ENCODE peak calls at places on chromosomes 2 and 18, in six cellular contexts. W is H1, R is GM12891, F is HepG2, P is K562, K is GM12878. X is an unnamed sample.

GRCh38 chr2:54394392-54394791 is 61.7 kb upstream of the SPTBN1 start:
- DNase-seq in W (no peak), R (no peak), F (no peak), P (no peak), K (peak; percentile 17), X (no peak)

GRCh38 chr18:63290456-63291200 is 28.9 kb downstream of the BCL2 start:
- DNase-seq in W (no peak), R (no peak), F (no peak), P (no peak), K (no peak), X (no peak)

GRCh38 chr2:88545118-88545517 is 82.1 kb downstream of the EIF2AK3 start:
- DNase-seq in W (no peak), R (no peak), F (peak; percentile 40), P (peak; percentile 83), K (no peak), X (no peak)

GRCh38 chr2:134461511-134461910 is 207.6 kb downstream of the MGAT5 start:
- DNase-seq in W (no peak), R (no peak), F (no peak), P (no peak), K (no peak), X (no peak)

GRCh38 chr18:59988098-59988706 is 88.4 kb downstream of the PMAIP1 start:
- DNase-seq in W (no peak), R (no peak), F (peak; percentile 23), P (peak; percentile 21), K (no peak), X (no peak)

GRCh38 chr2:179521944-179522343 is 257.3 kb upstream of the SESTD1 start:
- DNase-seq in W (no peak), R (no peak), F (peak; percentile 35), P (no peak), K (no peak), X (no peak)

GRCh38 chr2:134713606-134714005 is 5.2 kb downstream of the TMEM163 start:
- DNase-seq in W (no peak), R (no peak), F (no peak), P (no peak), K (no peak), X (no peak)

GRCh38 chr2:20221169-20221938 is 3.6 kb downstream of the SDC1 start:
- DNase-seq in W (no peak), R (no peak), F (no peak), P (no peak), K (no peak), X (no peak)

GRCh38 chr2:126029316-126029715 is 626.6 kb upstream of the GYPC start:
- DNase-seq in W (peak; percentile 44), R (no peak), F (no peak), P (no peak), K (no peak), X (no peak)

GRCh38 chr2:119222213-119222612 is 1.4 kb upstream of the STEAP3 start:
- DNase-seq in W (no peak), R (no peak), F (no peak), P (no peak), K (no peak), X (no peak)

GRCh38 chr2:71244302-71244660 is 17.4 kb upstream of the PAIP2B start:
- DNase-seq in W (no peak), R (no peak), F (no peak), P (no peak), K (no peak), X (no peak)

GRCh38 chr2:233349005-233349998 is 5.0 kb upstream of the DGKD start:
- DNase-seq in W (no peak), R (peak; percentile 39), F (peak; percentile 62), P (no peak), K (no peak), X (peak; percentile 61)

GRCh38 chr2:223046470-223047053 is 5.4 kb upstream of the KCNE4 start:
- DNase-seq in W (no peak), R (no peak), F (no peak), P (no peak), K (no peak), X (no peak)

GRCh38 chr2:203636896-203637818 is 69.3 kb upstream of the CD28 start:
- DNase-seq in W (no peak), R (no peak), F (no peak), P (no peak), K (no peak), X (no peak)

GRCh38 chr18:13232060-13232917 is 13.7 kb downstream of the LDLRAD4 start:
- DNase-seq in W (peak; percentile 41), R (no peak), F (no peak), P (no peak), K (no peak), X (no peak)

GRCh38 chr2:193963472-193964119 is 1693.4 kb upstream of the SLC39A10 start:
- DNase-seq in W (peak; percentile 50), R (no peak), F (peak; percentile 36), P (no peak), K (no peak), X (no peak)

GRCh38 chr18:75364512-75364911 is 63.0 kb downstream of the SMIM21 start:
- DNase-seq in W (no peak), R (no peak), F (no peak), P (no peak), K (no peak), X (no peak)

GRCh38 chr2:71776227-71776626 is 322.9 kb downstream of the DYSF start:
- DNase-seq in W (no peak), R (no peak), F (no peak), P (no peak), K (no peak), X (no peak)

GRCh38 chr2:13821255-13821880 is 811.1 kb upstream of the LRATD1 start:
- DNase-seq in W (no peak), R (no peak), F (no peak), P (no peak), K (no peak), X (no peak)

GRCh38 chr2:7256377-7256776 is 339.2 kb downstream of the RNF144A start:
- DNase-seq in W (no peak), R (no peak), F (no peak), P (no peak), K (no peak), X (no peak)

DNA sequence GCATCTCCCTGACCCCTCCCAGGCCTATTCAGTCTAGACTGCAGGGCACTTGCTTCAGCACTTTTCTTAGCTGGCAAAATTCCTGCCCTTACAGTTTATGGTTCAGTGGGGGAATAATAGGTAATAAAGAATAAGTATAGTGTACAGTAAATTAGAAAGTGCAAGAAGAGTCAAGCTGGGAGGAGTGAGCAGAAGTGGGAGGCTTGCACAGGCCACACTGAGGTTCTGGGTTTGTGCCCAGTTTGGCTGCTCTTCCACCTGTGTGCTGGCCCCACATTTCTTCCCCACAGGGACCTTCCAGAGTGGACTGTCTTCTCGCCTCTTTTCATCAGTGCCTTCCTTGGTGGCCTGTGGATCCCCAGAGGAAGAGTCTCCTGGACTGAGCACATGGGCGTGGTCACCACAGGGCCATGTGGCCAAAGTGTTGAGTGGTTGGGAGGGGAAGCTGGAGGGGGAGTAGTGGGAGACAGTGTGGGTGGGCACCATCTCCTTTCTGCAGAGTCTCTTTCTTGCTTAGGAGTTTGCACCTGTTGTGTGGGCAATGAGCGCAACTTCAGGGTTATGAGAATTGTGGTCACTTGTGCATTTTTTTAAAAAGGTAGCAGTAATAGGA is 128.6 kb upstream of the ZSWIM2 start:
- DNase-seq in W (peak; percentile 11), R (no peak), F (no peak), P (no peak), K (no peak), X (no peak)
- TF ChIP-seq TAF1 in W (no peak), R (no peak), F (no peak), P (no peak), K (no peak), X (no peak)

GRCh38 chr2:127530245-127531132 is 4.2 kb upstream of the IWS1 start:
- DNase-seq in W (no peak), R (no peak), F (no peak), P (no peak), K (no peak), X (no peak)

GRCh38 chr2:127526142-127526939 is at the start of gene IWS1:
- DNase-seq in W (peak; percentile 93), R (peak; percentile 86), F (peak; percentile 97), P (peak; percentile 93), K (peak; percentile 88), X (peak; percentile 84)

GRCh38 chr2:127528487-127528886 is 2.2 kb upstream of the IWS1 start:
- DNase-seq in W (no peak), R (no peak), F (no peak), P (no peak), K (no peak), X (no peak)

GRCh38 chr2:127525692-127526141 is 572 bp downstream of the IWS1 start:
- DNase-seq in W (no peak), R (no peak), F (peak; percentile 32), P (no peak), K (no peak), X (no peak)

GRCh38 chr2:127526940-127527804 is 883 bp upstream of the IWS1 start:
- DNase-seq in W (no peak), R (no peak), F (peak; percentile 68), P (no peak), K (no peak), X (no peak)
- TF ChIP-seq POLR2A in W (no peak), R (no peak), F (no peak), P (no peak), K (no peak), X (no peak)

GRCh38 chr2:148967056-148967455 is 71.4 kb upstream of the LYPD6B start:
- DNase-seq in W (no peak), R (no peak), F (no peak), P (no peak), K (no peak), X (no peak)

GRCh38 chr2:148967484-148967883 is 71.0 kb upstream of the LYPD6B start:
- DNase-seq in W (no peak), R (no peak), F (no peak), P (no peak), K (no peak), X (no peak)

GRCh38 chr2:148969585-148970180 is 68.8 kb upstream of the LYPD6B start:
- DNase-seq in W (no peak), R (no peak), F (no peak), P (no peak), K (no peak), X (no peak)

GRCh38 chr2:148970393-148970792 is 68.1 kb upstream of the LYPD6B start:
- DNase-seq in W (no peak), R (no peak), F (no peak), P (no peak), K (no peak), X (no peak)

GRCh38 chr2:148968776-148969175 is 69.7 kb upstream of the LYPD6B start:
- DNase-seq in W (no peak), R (no peak), F (no peak), P (no peak), K (peak; percentile 8), X (no peak)
- TF ChIP-seq POLR2AphosphoS5 in W (no peak), R (no peak), F (no peak), P (no peak), K (no peak), X (no peak)

DNA sequence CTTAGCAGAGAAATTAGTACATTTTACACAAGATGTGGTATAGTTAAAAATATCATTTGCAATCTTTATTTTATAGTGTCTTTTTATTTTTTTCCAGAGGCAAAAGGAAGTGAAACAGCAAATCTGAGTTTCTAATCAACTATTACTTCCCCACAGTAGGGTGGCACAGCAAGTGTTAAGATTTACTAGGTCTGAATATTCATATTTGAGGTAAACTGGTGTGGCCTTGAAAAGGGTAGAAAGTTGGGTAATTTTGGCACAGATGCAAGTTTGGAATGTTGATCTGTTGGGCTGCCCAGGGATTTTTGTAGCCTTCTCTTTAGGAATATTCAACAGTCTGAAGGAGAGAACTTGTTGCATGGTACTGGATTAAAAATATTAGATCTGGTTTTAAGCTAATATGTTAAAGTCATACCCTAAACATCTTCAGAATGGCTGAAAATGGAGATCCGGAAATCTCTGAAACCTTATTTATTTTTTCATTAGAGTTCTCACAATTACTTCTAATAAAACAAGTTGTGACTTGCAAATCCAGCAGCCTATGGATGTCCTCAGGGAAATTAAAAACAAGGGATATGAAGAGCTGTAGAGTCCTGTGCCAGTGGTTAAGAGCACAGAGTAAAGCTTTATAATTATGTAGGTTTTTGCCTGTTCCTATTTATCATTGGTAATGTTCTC is 10.8 kb downstream of the TANK start:
- DNase-seq in W (no peak), R (no peak), F (peak; percentile 6), P (no peak), K (no peak), X (no peak)
- TF ChIP-seq TAF1 in W (no peak), R (no peak), F (no peak), P (no peak), K (no peak), X (no peak)

X was measured in GM12892.